ENCODE peak calls at places on chromosomes 1 and 21, in four cellular contexts. One of them, this sample, is unnamed.

GRCh38 chr21:41681336-41681801 is 85.5 kb downstream of the RIPK4 start:
- DNase-seq in GM12878: no peak
- DNase-seq in IMR-90: no peak
- DNase-seq in K562: no peak
- DNase-seq in this sample: no peak

GRCh38 chr1:9201421-9202239 is 32.9 kb upstream of the H6PD start:
- DNase-seq in K562: no peak
- DNase-seq in GM12878: no peak
- DNase-seq in IMR-90: peak
- DNase-seq in this sample: peak

GRCh38 chr1:229228522-229228921 is 42.4 kb upstream of the RAB4A start:
- DNase-seq in IMR-90: no peak
- DNase-seq in K562: no peak
- DNase-seq in GM12878: no peak
- DNase-seq in this sample: no peak

GRCh38 chr1:42175314-42176054 is 10.9 kb upstream of the GUCA2A start:
- DNase-seq in K562: no peak
- DNase-seq in IMR-90: no peak
- DNase-seq in GM12878: no peak
- DNase-seq in this sample: no peak

GRCh38 chr21:26091480-26092018 is 79.0 kb downstream of the APP start:
- DNase-seq in GM12878: no peak
- DNase-seq in IMR-90: no peak
- DNase-seq in K562: no peak
- DNase-seq in this sample: no peak

GRCh38 chr1:108747128-108747827 is 804 bp downstream of the STXBP3 start:
- DNase-seq in K562: peak
- DNase-seq in GM12878: peak
- DNase-seq in IMR-90: peak
- DNase-seq in this sample: peak

GRCh38 chr1:218480691-218481099 is 135.6 kb downstream of the TGFB2 start:
- DNase-seq in IMR-90: peak
- DNase-seq in GM12878: no peak
- DNase-seq in K562: no peak
- DNase-seq in this sample: peak

GRCh38 chr1:74650561-74650960 is 23.0 kb downstream of the ERICH3 start:
- DNase-seq in K562: no peak
- DNase-seq in GM12878: no peak
- DNase-seq in IMR-90: peak
- DNase-seq in this sample: no peak

GRCh38 chr21:17436626-17437111 is 76.2 kb upstream of the CXADR start:
- DNase-seq in IMR-90: no peak
- DNase-seq in K562: no peak
- DNase-seq in GM12878: no peak
- DNase-seq in this sample: no peak

GRCh38 chr1:25688390-25689119 is 72.0 kb downstream of the MAN1C1 start:
- DNase-seq in GM12878: no peak
- DNase-seq in IMR-90: peak
- DNase-seq in K562: no peak
- DNase-seq in this sample: no peak

GRCh38 chr1:153553691-153554608 is 4.9 kb upstream of the S100A3 start:
- DNase-seq in GM12878: no peak
- DNase-seq in K562: no peak
- DNase-seq in IMR-90: no peak
- DNase-seq in this sample: peak

GRCh38 chr1:208047975-208048374 is 137.1 kb upstream of the CD34 start:
- DNase-seq in GM12878: no peak
- DNase-seq in IMR-90: no peak
- DNase-seq in K562: no peak
- DNase-seq in this sample: no peak

GRCh38 chr1:93021539-93022134 is 57.4 kb upstream of the MTF2 start:
- DNase-seq in K562: peak
- DNase-seq in IMR-90: peak
- DNase-seq in GM12878: no peak
- DNase-seq in this sample: peak

GRCh38 chr1:47187226-47187925 is 2.5 kb downstream of the PDZK1IP1 start:
- DNase-seq in K562: no peak
- DNase-seq in IMR-90: no peak
- DNase-seq in GM12878: no peak
- DNase-seq in this sample: no peak

GRCh38 chr1:98046031-98046641 is 125.3 kb upstream of the DPYD start:
- DNase-seq in IMR-90: peak
- DNase-seq in K562: no peak
- DNase-seq in GM12878: no peak
- DNase-seq in this sample: peak

GRCh38 chr1:39387452-39387851 is 104.0 kb upstream of the BMP8A start:
- DNase-seq in K562: peak
- DNase-seq in IMR-90: peak
- DNase-seq in GM12878: no peak
- DNase-seq in this sample: peak
- TF ChIP-seq FOS in K562: no peak
- TF ChIP-seq FOS in IMR-90: peak
- TF ChIP-seq FOS in GM12878: no peak
- TF ChIP-seq FOS in this sample: peak

GRCh38 chr21:37006521-37007291 is at the start of gene RIPPLY3:
- DNase-seq in IMR-90: no peak
- DNase-seq in GM12878: no peak
- DNase-seq in K562: no peak
- DNase-seq in this sample: no peak
- H3K9ac ChIP-seq in IMR-90: no peak
- H3K9ac ChIP-seq in GM12878: no peak
- H3K9ac ChIP-seq in K562: no peak
- H3K9ac ChIP-seq in this sample: peak

DNA sequence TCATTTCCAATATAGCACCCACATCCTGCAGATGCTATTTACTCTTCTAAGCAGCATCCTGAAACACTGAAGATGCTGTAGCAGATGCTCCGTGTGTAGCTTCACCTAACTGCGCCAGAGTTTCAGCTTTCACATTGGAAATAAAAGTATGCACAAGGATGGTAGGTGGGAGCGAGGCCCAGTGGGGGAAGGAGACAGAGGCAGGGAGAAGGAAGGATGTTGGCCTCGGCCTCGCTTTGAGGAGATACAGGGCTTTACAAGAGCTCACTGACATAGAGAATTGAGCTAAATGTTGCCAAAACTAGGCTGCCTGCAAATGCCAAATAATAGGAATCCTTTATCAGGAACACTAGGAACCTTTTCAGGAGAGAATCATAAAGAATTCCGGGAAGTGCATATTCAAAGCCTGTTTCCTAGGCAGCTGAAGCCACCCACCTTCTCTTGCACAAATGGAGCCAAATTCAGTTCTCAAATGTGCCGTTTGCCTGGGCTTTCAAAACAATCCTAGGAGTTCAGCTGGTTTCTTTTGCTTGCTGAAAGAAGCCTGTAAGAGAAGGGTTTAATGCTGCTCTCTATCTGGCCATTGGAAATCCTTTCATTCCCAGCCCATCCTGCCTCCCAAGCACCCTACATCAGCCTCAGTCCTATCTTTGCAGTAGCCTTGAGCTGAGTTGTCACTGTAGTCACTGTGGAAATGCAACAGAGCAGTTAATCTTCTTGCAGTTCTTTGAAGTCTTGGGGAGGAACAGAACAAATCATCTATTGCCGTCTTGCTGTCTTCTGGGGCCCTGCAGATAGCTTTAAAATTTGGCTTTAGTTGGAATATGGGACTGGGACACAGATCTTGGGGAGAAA is 135.3 kb upstream of the ATP1B1 start:
- DNase-seq in IMR-90: no peak
- DNase-seq in K562: no peak
- DNase-seq in GM12878: no peak
- DNase-seq in this sample: no peak
- TF ChIP-seq FOS in IMR-90: no peak
- TF ChIP-seq FOS in K562: no peak
- TF ChIP-seq FOS in GM12878: no peak
- TF ChIP-seq FOS in this sample: no peak

GRCh38 chr21:46621457-46622182 is 13.9 kb upstream of the PRMT2 start:
- DNase-seq in K562: no peak
- DNase-seq in GM12878: no peak
- DNase-seq in IMR-90: no peak
- DNase-seq in this sample: no peak
- H3K9ac ChIP-seq in K562: no peak
- H3K9ac ChIP-seq in GM12878: no peak
- H3K9ac ChIP-seq in IMR-90: no peak
- H3K9ac ChIP-seq in this sample: no peak

GRCh38 chr1:163173121-163173520 is 29.6 kb downstream of the RGS5 start:
- DNase-seq in GM12878: no peak
- DNase-seq in IMR-90: no peak
- DNase-seq in K562: no peak
- DNase-seq in this sample: peak

GRCh38 chr1:163178628-163179027 is 24.1 kb downstream of the RGS5 start:
- DNase-seq in IMR-90: no peak
- DNase-seq in GM12878: no peak
- DNase-seq in K562: no peak
- DNase-seq in this sample: peak

GRCh38 chr1:163174524-163175437 is 27.9 kb downstream of the RGS5 start:
- DNase-seq in K562: peak
- DNase-seq in IMR-90: peak
- DNase-seq in GM12878: no peak
- DNase-seq in this sample: peak

GRCh38 chr1:163172596-163172995 is 30.1 kb downstream of the RGS5 start:
- DNase-seq in GM12878: no peak
- DNase-seq in IMR-90: no peak
- DNase-seq in K562: no peak
- DNase-seq in this sample: no peak

GRCh38 chr1:163176797-163177196 is 25.9 kb downstream of the RGS5 start:
- DNase-seq in K562: no peak
- DNase-seq in GM12878: no peak
- DNase-seq in IMR-90: no peak
- DNase-seq in this sample: no peak
- TF ChIP-seq FOS in K562: no peak
- TF ChIP-seq FOS in GM12878: no peak
- TF ChIP-seq FOS in IMR-90: no peak
- TF ChIP-seq FOS in this sample: no peak

DNA sequence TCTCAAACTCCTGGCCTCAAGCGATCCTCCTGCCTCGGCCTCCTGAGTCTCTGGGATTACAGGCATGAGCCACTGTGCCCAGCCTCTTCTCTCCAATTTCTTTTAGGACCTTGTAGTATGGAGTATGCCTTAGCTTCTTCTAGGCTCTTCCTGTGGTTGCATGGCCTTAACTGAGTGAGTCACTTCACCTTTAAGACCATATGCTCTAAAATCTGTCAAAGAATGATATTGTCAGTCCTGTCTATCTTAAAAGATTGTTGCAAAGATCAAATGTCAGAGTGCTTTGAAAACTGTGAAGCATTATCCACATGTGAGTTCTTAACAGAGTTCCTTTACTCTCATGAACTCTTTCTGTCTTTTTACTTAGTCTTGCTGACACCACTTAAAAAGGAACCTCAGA is 37.2 kb downstream of the ATP2B4 start:
- DNase-seq in IMR-90: peak
- DNase-seq in GM12878: no peak
- DNase-seq in K562: no peak
- DNase-seq in this sample: no peak
- H3K9ac ChIP-seq in IMR-90: no peak
- H3K9ac ChIP-seq in GM12878: no peak
- H3K9ac ChIP-seq in K562: no peak
- H3K9ac ChIP-seq in this sample: no peak

GRCh38 chr21:36155603-36156338 is 853 bp upstream of the DOP1B start:
- DNase-seq in GM12878: no peak
- DNase-seq in IMR-90: no peak
- DNase-seq in K562: no peak
- DNase-seq in this sample: no peak
- TF ChIP-seq FOS in GM12878: no peak
- TF ChIP-seq FOS in IMR-90: no peak
- TF ChIP-seq FOS in K562: no peak
- TF ChIP-seq FOS in this sample: no peak

GRCh38 chr21:38984982-38985422 is 179.3 kb downstream of the ETS2 start:
- DNase-seq in GM12878: no peak
- DNase-seq in K562: no peak
- DNase-seq in IMR-90: peak
- DNase-seq in this sample: peak
- H3K9ac ChIP-seq in GM12878: no peak
- H3K9ac ChIP-seq in K562: no peak
- H3K9ac ChIP-seq in IMR-90: no peak
- H3K9ac ChIP-seq in this sample: no peak

GRCh38 chr1:19536519-19536918 is 51.2 kb upstream of the CAPZB start:
- DNase-seq in GM12878: no peak
- DNase-seq in K562: no peak
- DNase-seq in IMR-90: no peak
- DNase-seq in this sample: no peak

GRCh38 chr1:19535214-19535613 is 49.9 kb upstream of the CAPZB start:
- DNase-seq in GM12878: no peak
- DNase-seq in K562: no peak
- DNase-seq in IMR-90: no peak
- DNase-seq in this sample: no peak

GRCh38 chr1:19532519-19532918 is 47.2 kb upstream of the CAPZB start:
- DNase-seq in GM12878: no peak
- DNase-seq in IMR-90: no peak
- DNase-seq in K562: no peak
- DNase-seq in this sample: no peak

GRCh38 chr1:19529570-19530145 is 44.3 kb upstream of the CAPZB start:
- DNase-seq in K562: no peak
- DNase-seq in IMR-90: peak
- DNase-seq in GM12878: no peak
- DNase-seq in this sample: no peak

GRCh38 chr1:19533626-19534025 is 48.3 kb upstream of the CAPZB start:
- DNase-seq in GM12878: no peak
- DNase-seq in K562: peak
- DNase-seq in IMR-90: no peak
- DNase-seq in this sample: no peak
- TF ChIP-seq FOS in GM12878: no peak
- TF ChIP-seq FOS in K562: no peak
- TF ChIP-seq FOS in IMR-90: no peak
- TF ChIP-seq FOS in this sample: no peak

DNA sequence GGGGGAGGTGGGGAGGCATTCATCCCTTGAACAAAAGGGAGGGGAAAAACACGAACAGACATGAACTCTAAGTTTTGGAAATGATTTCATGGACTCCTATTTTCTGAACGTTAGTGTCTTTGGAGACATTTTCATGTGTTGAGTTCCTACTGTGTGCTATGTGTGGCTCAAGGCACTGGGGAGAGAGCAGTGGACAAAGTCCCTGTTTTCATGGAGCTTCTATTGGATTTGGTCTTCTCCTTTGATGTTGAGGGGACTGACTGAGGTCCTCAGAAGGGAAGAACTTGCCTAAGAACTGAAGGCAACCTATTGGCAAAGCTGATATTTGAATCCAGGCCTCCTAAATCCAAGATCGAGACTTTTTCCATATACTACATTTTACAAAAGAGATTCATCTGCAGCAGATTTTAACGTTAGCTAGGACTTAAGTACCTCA is 30.4 kb downstream of the JUN start:
- DNase-seq in GM12878: no peak
- DNase-seq in IMR-90: no peak
- DNase-seq in K562: no peak
- DNase-seq in this sample: no peak
- H3K9ac ChIP-seq in GM12878: no peak
- H3K9ac ChIP-seq in IMR-90: no peak
- H3K9ac ChIP-seq in K562: no peak
- H3K9ac ChIP-seq in this sample: no peak

This sample was measured in endothelial cell of umbilical vein.